ENCODE peak calls at places on chromosomes 13 and 19, in five cellular contexts. R is tibial nerve, F is HCT116, B is PC-3, Z is A673. X is an unnamed sample.

GRCh38 chr19:13029893-13030292 is 34.6 kb downstream of the NFIX start:
- DNase-seq in R (no peak), Z (no peak), F (no peak), B (peak; percentile 50), X (peak; percentile 65)

GRCh38 chr13:73708393-73708985 is 425.7 kb downstream of the KLF12 start:
- DNase-seq in R (peak; percentile 17), Z (peak; percentile 83), F (peak; percentile 57), B (peak; percentile 77), X (peak; percentile 45)

GRCh38 chr13:30864352-30865130 is 41.5 kb upstream of the MEDAG start:
- DNase-seq in F (no peak), Z (no peak), R (no peak), B (no peak), X (no peak)

GRCh38 chr19:41175825-41176734 is 16.9 kb upstream of the CYP2S1 start:
- DNase-seq in F (peak; percentile 92), Z (peak; percentile 40), R (peak; percentile 24), B (peak; percentile 71), X (peak; percentile 62)

GRCh38 chr19:1975081-1975480 is 34.1 kb downstream of the CSNK1G2 start:
- DNase-seq in R (no peak), Z (no peak), B (no peak), F (no peak), X (no peak)

GRCh38 chr19:1725100-1726064 is 27.9 kb upstream of the ONECUT3 start:
- DNase-seq in Z (peak; percentile 64), F (no peak), B (peak; percentile 46), R (no peak), X (peak; percentile 65)

GRCh38 chr13:88926890-88927502 is 1255.8 kb downstream of the SLITRK5 start:
- DNase-seq in Z (no peak), B (no peak), F (no peak), R (no peak), X (no peak)

GRCh38 chr19:3653865-3654513 is 27.4 kb upstream of the CACTIN start:
- DNase-seq in B (no peak), F (no peak), R (no peak), Z (no peak), X (no peak)

GRCh38 chr19:40771101-40771539 is 4.2 kb upstream of the MIA start:
- DNase-seq in F (no peak), R (no peak), Z (peak; percentile 36), B (peak; percentile 39), X (no peak)

GRCh38 chr13:73662833-73663232 is 471.4 kb downstream of the KLF12 start:
- DNase-seq in Z (no peak), B (no peak), R (no peak), F (no peak), X (no peak)

GRCh38 chr13:30142502-30143211 is 164.7 kb downstream of the KATNAL1 start:
- DNase-seq in R (no peak), F (peak; percentile 21), Z (peak; percentile 74), B (peak; percentile 90), X (no peak)

GRCh38 chr19:19595171-19595701 is 23.3 kb downstream of the PBX4 start:
- DNase-seq in Z (no peak), F (no peak), B (peak; percentile 89), R (no peak), X (peak; percentile 76)

GRCh38 chr19:16002380-16002779 is 53.6 kb downstream of the OR10H4 start:
- DNase-seq in Z (no peak), R (no peak), B (no peak), F (no peak), X (no peak)
- H3K9me3 ChIP-seq in Z (no peaks in the 10 kb centered on the region), R (no peaks in the 10 kb centered on the region), B (no peaks in the 10 kb centered on the region), F (no peaks in the 10 kb centered on the region), X (no peaks in the 10 kb centered on the region)

GRCh38 chr13:111602874-111603273 is 282.4 kb downstream of the TEX29 start:
- DNase-seq in R (no peak), Z (no peak), B (no peak), F (no peak), X (no peak)
- H3K9me3 ChIP-seq in R (no peaks in the 10 kb centered on the region), Z (no peaks in the 10 kb centered on the region), B (no peaks in the 10 kb centered on the region), F (no peaks in the 10 kb centered on the region), X (no peaks in the 10 kb centered on the region)

GRCh38 chr19:52102782-52103181 is 7.2 kb upstream of the ZNF841 start:
- DNase-seq in R (no peak), Z (no peak), B (no peak), F (no peak), X (no peak)

GRCh38 chr19:52099497-52100138 is 4.1 kb upstream of the ZNF841 start:
- DNase-seq in B (peak; percentile 53), F (no peak), Z (no peak), R (no peak), X (no peak)

DNA sequence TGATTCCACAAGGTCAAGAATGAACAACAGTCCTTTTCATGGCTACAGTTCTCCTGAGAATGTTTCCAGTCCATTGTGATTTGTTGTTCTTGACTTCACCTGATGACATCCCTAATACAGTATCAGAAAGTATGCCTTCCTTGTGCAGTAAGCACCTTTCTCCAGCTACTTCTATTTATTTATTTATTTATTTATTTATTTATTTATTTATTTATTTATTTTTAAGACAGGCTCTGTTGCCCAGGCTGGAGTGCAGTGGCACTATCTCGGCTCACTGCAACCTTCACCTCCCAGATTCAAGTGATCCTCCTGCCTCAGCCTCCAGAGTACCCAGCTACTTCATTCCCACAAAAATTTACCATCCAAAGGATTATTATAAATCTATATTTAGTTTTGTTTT is 6.6 kb upstream of the ZNF841 start:
- DNase-seq in Z (no peak), B (no peak), R (no peak), F (no peak), X (no peak)
- H3K9me3 ChIP-seq in Z (peaks cover 42% of the 10 kb centered on the region), B (peaks cover 70% of the 10 kb centered on the region), R (no peaks in the 10 kb centered on the region), F (peaks cover 10% of the 10 kb centered on the region), X (peaks cover 4% of the 10 kb centered on the region)

GRCh38 chr13:22110368-22110767 is 439.5 kb downstream of the FGF9 start:
- DNase-seq in Z (no peak), B (peak; percentile 38), F (no peak), R (no peak), X (no peak)
- H3K9me3 ChIP-seq in Z (no peaks in the 10 kb centered on the region), B (no peaks in the 10 kb centered on the region), F (no peaks in the 10 kb centered on the region), R (no peaks in the 10 kb centered on the region), X (no peaks in the 10 kb centered on the region)

GRCh38 chr13:98542568-98543379 is 34.1 kb downstream of the STK24 start:
- DNase-seq in B (no peak), Z (peak; percentile 23), F (no peak), R (no peak), X (no peak)

GRCh38 chr13:98541701-98542203 is 35.2 kb downstream of the STK24 start:
- DNase-seq in R (no peak), F (no peak), Z (no peak), B (no peak), X (no peak)

GRCh38 chr13:98541211-98541610 is 35.7 kb downstream of the STK24 start:
- DNase-seq in B (no peak), F (no peak), R (no peak), Z (no peak), X (no peak)

GRCh38 chr13:98544105-98544710 is 32.7 kb downstream of the STK24 start:
- DNase-seq in B (no peak), R (no peak), F (no peak), Z (no peak), X (no peak)

GRCh38 chr13:98543380-98544104 is 33.4 kb downstream of the STK24 start:
- DNase-seq in B (no peak), R (no peak), Z (no peak), F (no peak), X (no peak)
- H3K9me3 ChIP-seq in B (no peaks in the 10 kb centered on the region), R (no peaks in the 10 kb centered on the region), Z (no peaks in the 10 kb centered on the region), F (no peaks in the 10 kb centered on the region), X (no peaks in the 10 kb centered on the region)

DNA sequence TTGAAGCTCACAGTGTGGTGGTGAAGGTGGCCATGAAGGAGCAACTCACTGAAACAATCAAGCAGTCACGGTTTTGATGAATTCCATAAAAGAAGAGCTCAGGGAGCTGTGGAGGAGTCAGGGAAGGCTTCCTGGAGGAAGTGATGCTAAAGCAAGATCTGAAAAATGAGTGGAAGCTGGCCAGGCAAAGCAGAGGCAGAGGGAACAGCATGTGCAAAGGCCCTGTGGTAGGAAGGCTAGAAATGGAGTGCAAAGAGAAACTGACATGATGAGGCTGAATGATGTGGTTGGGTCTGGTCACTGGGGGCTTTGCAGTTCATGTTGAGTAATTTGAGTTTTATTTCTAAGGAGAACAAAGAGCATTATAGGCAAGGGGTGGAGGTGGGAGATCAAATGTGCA is 6.9 kb downstream of the ADGRE1 start:
- DNase-seq in F (no peak), R (no peak), Z (no peak), B (no peak), X (no peak)
- H3K9me3 ChIP-seq in F (peaks cover 3% of the 10 kb centered on the region), R (no peaks in the 10 kb centered on the region), Z (no peaks in the 10 kb centered on the region), B (no peaks in the 10 kb centered on the region), X (peaks cover 46% of the 10 kb centered on the region)

X was measured in stomach.